ENCODE peak calls at places on chromosomes 5 and 9, in six cellular contexts. P is endothelial cell, H is AG10803, W is Calu3, B is A549, O is cardiac fibroblast. X is an unnamed sample.

GRCh38 chr5:140312067-140312790 is 9.3 kb upstream of the PFDN1 start:
- DNase-seq in P (no peak), H (peak; percentile 89), W (no peak), B (no peak), O (peak; percentile 81), X (no peak)

GRCh38 chr5:144864113-144864512 is 693.4 kb downstream of the KCTD16 start:
- DNase-seq in P (no peak), H (no peak), W (no peak), B (no peak), O (no peak), X (no peak)

GRCh38 chr5:167063788-167064187 is 1227.7 kb upstream of the WWC1 start:
- DNase-seq in P (no peak), H (no peak), W (no peak), B (no peak), O (no peak), X (no peak)

GRCh38 chr5:59829389-59829788 is 64.1 kb downstream of the PDE4D start:
- DNase-seq in P (no peak), H (peak; percentile 85), W (no peak), B (no peak), O (peak; percentile 81), X (no peak)

GRCh38 chr9:87490907-87491306 is 6.8 kb upstream of the DAPK1 start:
- DNase-seq in P (no peak), H (no peak), W (no peak), B (no peak), O (no peak), X (no peak)

GRCh38 chr9:15235658-15236057 is 71.4 kb downstream of the TTC39B start:
- DNase-seq in P (no peak), H (no peak), W (no peak), B (no peak), O (no peak), X (no peak)

GRCh38 chr5:136311999-136312398 is 53.3 kb downstream of the TRPC7 start:
- DNase-seq in P (no peak), H (no peak), W (no peak), B (no peak), O (no peak), X (no peak)

GRCh38 chr5:14505310-14506140 is 76.1 kb upstream of the OTULINL start:
- DNase-seq in P (no peak), H (no peak), W (no peak), B (no peak), O (no peak), X (no peak)

GRCh38 chr9:120394058-120394669 is 185.8 kb downstream of the CDK5RAP2 start:
- DNase-seq in P (no peak), H (peak; percentile 94), W (no peak), B (no peak), O (peak; percentile 90), X (peak; percentile 86)

GRCh38 chr9:120235081-120235480 is 344.9 kb downstream of the CDK5RAP2 start:
- DNase-seq in P (no peak), H (no peak), W (no peak), B (no peak), O (no peak), X (no peak)

GRCh38 chr5:93717162-93717561 is 24.2 kb downstream of the POU5F2 start:
- DNase-seq in P (no peak), H (peak; percentile 15), W (peak; percentile 43), B (no peak), O (peak; percentile 82), X (no peak)

GRCh38 chr5:59786271-59786805 is 107.2 kb downstream of the PDE4D start:
- DNase-seq in P (no peak), H (peak; percentile 86), W (peak; percentile 46), B (no peak), O (peak; percentile 68), X (no peak)

GRCh38 chr5:21820527-21820926 is 1032.6 kb downstream of the CDH12 start:
- DNase-seq in P (no peak), H (no peak), W (no peak), B (no peak), O (no peak), X (no peak)

GRCh38 chr5:114977979-114978573 is 191.6 kb downstream of the TRIM36 start:
- DNase-seq in P (no peak), H (no peak), W (no peak), B (no peak), O (no peak), X (no peak)

GRCh38 chr5:124872615-124873014 is 126.2 kb upstream of the ZNF608 start:
- DNase-seq in P (no peak), H (no peak), W (no peak), B (no peak), O (no peak), X (no peak)

GRCh38 chr5:38400365-38400764 is 142.0 kb downstream of the EGFLAM start:
- DNase-seq in P (no peak), H (no peak), W (no peak), B (no peak), O (peak; percentile 21), X (no peak)

GRCh38 chr5:96094904-96095303 is 133.3 kb upstream of the ELL2 start:
- DNase-seq in P (no peak), H (no peak), W (no peak), B (no peak), O (peak; percentile 58), X (no peak)

GRCh38 chr5:142432961-142433360 is 108.1 kb upstream of the SPRY4 start:
- DNase-seq in P (no peak), H (no peak), W (peak; percentile 11), B (no peak), O (no peak), X (peak; percentile 74)

GRCh38 chr5:14959443-14960119 is 88.0 kb upstream of the ANKH start:
- DNase-seq in P (no peak), H (no peak), W (peak; percentile 17), B (peak; percentile 41), O (no peak), X (no peak)

GRCh38 chr5:52989781-52990530 is 804 bp downstream of the ITGA2 start:
- DNase-seq in P (peak; percentile 55), H (peak; percentile 57), W (peak; percentile 46), B (peak; percentile 31), O (peak; percentile 61), X (peak; percentile 56)

GRCh38 chr5:150465926-150466325 is 16.4 kb upstream of the RPS14 start:
- DNase-seq in P (no peak), H (no peak), W (no peak), B (no peak), O (no peak), X (no peak)

GRCh38 chr9:6716766-6717165 is 41.0 kb upstream of the KDM4C start:
- DNase-seq in P (no peak), H (no peak), W (no peak), B (no peak), O (no peak), X (no peak)

GRCh38 chr9:113574381-113575262 is 111.1 kb downstream of the RGS3 start:
- DNase-seq in P (no peak), H (peak; percentile 37), W (no peak), B (no peak), O (peak; percentile 55), X (no peak)

GRCh38 chr9:98961513-98962180 is 17.9 kb downstream of the COL15A1 start:
- DNase-seq in P (no peak), H (no peak), W (no peak), B (no peak), O (no peak), X (no peak)

GRCh38 chr5:1014346-1014745 is 5.7 kb downstream of the NKD2 start:
- DNase-seq in P (no peak), H (no peak), W (no peak), B (no peak), O (no peak), X (no peak)
- TF ChIP-seq CTCF in P (no peak), H (no peak), W (no peak), B (no peak), O (no peak), X (no peak)

DNA sequence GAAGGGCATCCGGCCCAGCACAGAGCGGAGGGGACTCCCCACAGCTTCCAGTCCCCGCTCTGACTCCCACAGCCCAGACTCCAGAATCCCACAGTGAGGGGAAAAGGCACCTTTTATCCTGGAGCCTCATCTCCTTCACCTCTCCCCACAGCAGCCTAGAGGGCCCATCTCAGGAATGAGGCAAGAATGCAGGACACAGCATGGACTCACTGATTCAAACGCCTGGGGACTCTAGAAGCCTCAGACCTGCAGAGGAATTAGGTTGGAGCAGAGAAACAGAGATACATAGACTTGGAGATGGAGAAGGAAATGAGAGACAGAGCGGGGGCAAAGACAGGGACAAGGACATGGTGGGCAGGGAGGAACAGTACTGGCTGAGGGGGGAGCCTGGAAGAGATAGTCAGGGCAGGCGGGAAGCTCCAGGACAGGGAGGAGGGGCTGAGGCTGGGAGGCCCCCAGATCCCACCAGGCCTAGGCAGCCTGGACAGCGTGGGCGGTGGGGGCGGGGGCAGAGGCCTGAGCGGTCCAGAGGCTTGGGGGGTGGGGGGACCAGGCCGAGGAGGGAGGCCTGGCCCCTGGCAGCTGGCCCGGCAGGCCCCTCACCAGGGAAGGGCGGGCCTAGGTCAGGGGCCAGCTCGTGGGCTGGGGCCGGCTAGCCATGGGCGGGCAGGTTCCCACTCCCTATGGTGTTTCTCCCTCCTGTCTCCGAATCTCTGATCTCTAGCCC is 15.8 kb downstream of the CNTFR start:
- DNase-seq in P (no peak), H (no peak), W (no peak), B (no peak), O (no peak), X (no peak)
- TF ChIP-seq CTCF in P (no peak), H (no peak), W (no peak), B (no peak), O (no peak), X (no peak)

DNA sequence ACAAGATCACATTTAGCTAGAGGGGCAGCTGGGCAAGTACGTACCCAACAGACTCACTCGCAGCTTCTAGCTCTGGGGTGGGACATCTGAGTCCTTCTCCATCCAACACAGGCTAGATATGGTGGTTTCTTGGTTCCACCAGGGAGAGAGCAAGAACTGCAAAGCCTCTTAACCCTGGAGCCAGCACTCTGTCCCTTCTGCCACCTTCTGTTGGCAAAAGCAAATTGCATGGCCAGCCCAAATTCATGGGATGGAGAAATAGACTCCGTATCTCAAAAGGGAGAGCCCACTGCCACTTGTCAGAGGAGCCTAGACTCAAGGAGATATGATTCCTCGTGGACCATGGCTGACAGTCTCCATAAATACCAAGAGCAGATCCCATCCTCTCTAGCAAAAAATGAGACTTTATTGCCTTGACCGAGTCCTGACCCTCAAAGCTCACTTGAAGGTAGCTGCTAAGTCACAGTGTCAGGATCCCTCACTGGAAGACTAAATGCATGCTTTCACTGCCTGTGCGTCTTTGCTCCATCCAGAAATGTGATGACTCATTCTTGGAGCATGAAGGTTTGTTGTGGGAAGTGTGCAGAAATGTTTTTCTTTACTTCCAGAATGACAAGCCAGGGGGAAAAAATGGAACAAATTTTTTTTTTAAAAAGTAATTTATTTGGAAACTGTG is 28.8 kb upstream of the ROR2 start:
- DNase-seq in P (peak; percentile 51), H (peak; percentile 95), W (peak; percentile 11), B (peak; percentile 46), O (peak; percentile 92), X (peak; percentile 3)
- TF ChIP-seq CTCF in P (no peak), H (peak; percentile 58), W (no peak), B (peak; percentile 36), O (peak; percentile 43), X (no peak)

DNA sequence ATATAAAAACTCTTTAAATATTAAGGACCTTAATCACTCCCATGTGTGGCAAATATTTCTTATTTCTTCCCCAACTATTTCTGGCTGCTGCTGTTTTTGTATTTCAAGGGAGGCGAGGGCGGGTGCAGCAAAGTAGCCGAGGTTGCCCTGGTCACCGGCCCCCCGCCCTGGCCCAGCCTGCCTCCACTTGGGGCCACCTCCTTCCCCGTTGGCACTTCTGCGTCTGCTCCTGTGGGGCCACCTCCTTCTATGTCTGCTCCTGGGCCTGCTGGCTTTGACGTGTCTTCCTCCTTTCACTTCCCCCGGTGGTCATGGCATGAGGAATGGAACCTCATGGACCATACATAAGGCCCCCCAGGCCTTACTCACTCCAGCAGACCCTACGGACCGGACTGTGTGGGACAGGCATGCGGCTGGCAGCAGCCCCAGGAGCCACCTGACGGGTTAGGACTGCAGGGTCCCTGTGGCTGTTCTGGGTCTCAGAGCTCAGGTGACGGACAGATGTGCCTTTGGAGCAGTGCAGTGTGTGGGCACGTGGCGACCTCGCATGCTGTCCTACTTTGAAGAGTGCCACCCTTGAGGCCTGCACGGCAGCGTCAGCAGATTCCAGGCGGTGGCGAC is 5.8 kb upstream of the ENTPD8 start:
- DNase-seq in P (no peak), H (peak; percentile 65), W (no peak), B (no peak), O (no peak), X (no peak)
- TF ChIP-seq CTCF in P (no peak), H (no peak), W (no peak), B (no peak), O (no peak), X (no peak)

X was measured in activated CD8-positive, alpha-beta T cell treated with anti-CD3 and anti-CD28 coated beads for 36 hours.